ENCODE peak calls at places on chromosomes 1 and 21, in seven cellular contexts. Y, W, K, B, N, C and J are unnamed samples. For H3K9me3, the result is how much of the 10 kb centered on the place peaks cover.

GRCh38 chr1:213693864-213694263 is 293.9 kb upstream of the PROX1 start:
- DNase-seq in Y (no peak), W (no peak), K (no peak), B (no peak), N (no peak), C (no peak), J (no peak)

GRCh38 chr1:30762152-30762930 is 4.8 kb upstream of the LAPTM5 start:
- DNase-seq in Y (peak), W (no peak), K (no peak), B (no peak), N (no peak), C (no peak), J (no peak)

GRCh38 chr1:32773764-32774463 is 43.2 kb downstream of the YARS1 start:
- DNase-seq in Y (no peak), W (no peak), K (no peak), B (no peak), N (no peak), C (no peak), J (no peak)

GRCh38 chr1:114510235-114511047 is 562 bp downstream of the TRIM33 start:
- DNase-seq in Y (no peak), W (peak), K (no peak), B (peak), N (peak), C (no peak), J (peak)

GRCh38 chr1:41241748-41242644 is at the start of gene SCMH1:
- DNase-seq in Y (peak), W (peak), K (no peak), B (no peak), N (peak), C (no peak), J (peak)

GRCh38 chr1:212256404-212256803 is 28.8 kb upstream of the PPP2R5A start:
- DNase-seq in Y (peak), W (no peak), K (no peak), B (no peak), N (no peak), C (no peak), J (no peak)

GRCh38 chr21:45299864-45300785 is 12.4 kb upstream of the POFUT2 start:
- DNase-seq in Y (peak), W (no peak), K (no peak), B (no peak), N (no peak), C (no peak), J (no peak)

GRCh38 chr1:114716304-114717158 is at the start of gene NRAS:
- DNase-seq in Y (peak), W (peak), K (peak), B (peak), N (peak), C (peak), J (peak)

GRCh38 chr1:103156966-103157365 is 48.6 kb upstream of the COL11A1 start:
- DNase-seq in Y (no peak), W (no peak), K (no peak), B (no peak), N (no peak), C (no peak), J (no peak)

GRCh38 chr1:203453016-203453415 is 22.6 kb upstream of the PRELP start:
- DNase-seq in Y (peak), W (no peak), K (no peak), B (no peak), N (no peak), C (no peak), J (no peak)

GRCh38 chr1:202034683-202035462 is 24.5 kb downstream of the ELF3 start:
- DNase-seq in Y (no peak), W (peak), K (no peak), B (peak), N (peak), C (peak), J (no peak)

GRCh38 chr1:222732216-222733159 is 4.5 kb upstream of the FAM177B start:
- DNase-seq in Y (no peak), W (no peak), K (no peak), B (no peak), N (no peak), C (no peak), J (no peak)

GRCh38 chr1:175188936-175189335 is 3.6 kb downstream of the KIAA0040 start:
- DNase-seq in Y (peak), W (peak), K (no peak), B (no peak), N (no peak), C (no peak), J (no peak)

GRCh38 chr1:36366091-36366661 is 19.5 kb downstream of the STK40 start:
- DNase-seq in Y (peak), W (no peak), K (no peak), B (no peak), N (no peak), C (no peak), J (no peak)

GRCh38 chr1:182674346-182675246 is 9.8 kb downstream of the RGS8 start:
- DNase-seq in Y (no peak), W (no peak), K (no peak), B (no peak), N (no peak), C (no peak), J (no peak)

GRCh38 chr1:91764471-91765115 is 121.4 kb downstream of the TGFBR3 start:
- DNase-seq in Y (no peak), W (no peak), K (no peak), B (no peak), N (no peak), C (no peak), J (no peak)

GRCh38 chr1:230735447-230735846 is 11.7 kb upstream of the CAPN9 start:
- DNase-seq in Y (no peak), W (peak), K (no peak), B (no peak), N (peak), C (no peak), J (no peak)

GRCh38 chr21:36092676-36093075 is 22.9 kb downstream of the CBR1 start:
- DNase-seq in Y (no peak), W (no peak), K (no peak), B (no peak), N (no peak), C (no peak), J (no peak)

GRCh38 chr1:232682248-232682647 is 52.3 kb upstream of the SIPA1L2 start:
- DNase-seq in Y (no peak), W (peak), K (no peak), B (no peak), N (peak), C (no peak), J (no peak)

GRCh38 chr1:58627221-58627620 is 50.2 kb upstream of the TACSTD2 start:
- DNase-seq in Y (no peak), W (no peak), K (no peak), B (no peak), N (no peak), C (no peak), J (no peak)

GRCh38 chr1:39195166-39196111 is 9.1 kb upstream of the MACF1 start:
- DNase-seq in Y (no peak), W (no peak), K (no peak), B (no peak), N (no peak), C (no peak), J (no peak)

GRCh38 chr1:37038079-37038702 is 3.9 kb upstream of the GRIK3 start:
- DNase-seq in Y (no peak), W (no peak), K (no peak), B (peak), N (no peak), C (no peak), J (no peak)

GRCh38 chr21:33325222-33326067 is 675 bp downstream of the IFNAR1 start:
- DNase-seq in Y (peak), W (peak), K (no peak), B (peak), N (peak), C (no peak), J (peak)

GRCh38 chr1:98374098-98374497 is 287.4 kb upstream of the SNX7 start:
- DNase-seq in Y (no peak), W (no peak), K (no peak), B (no peak), N (no peak), C (no peak), J (no peak)

GRCh38 chr1:83910461-83910860 is 88.5 kb downstream of the TTLL7 start:
- DNase-seq in Y (no peak), W (no peak), K (no peak), B (no peak), N (no peak), C (no peak), J (no peak)

GRCh38 chr1:12063141-12064072 is at the start of gene TNFRSF8:
- DNase-seq in Y (no peak), W (no peak), K (no peak), B (no peak), N (no peak), C (no peak), J (no peak)

GRCh38 chr1:213277036-213277435 is 226.0 kb downstream of the RPS6KC1 start:
- DNase-seq in Y (no peak), W (no peak), K (no peak), B (no peak), N (no peak), C (no peak), J (peak)

GRCh38 chr1:1610796-1611597 is 4.3 kb upstream of the MIB2 start:
- DNase-seq in Y (no peak), W (no peak), K (no peak), B (no peak), N (no peak), C (no peak), J (no peak)

GRCh38 chr1:42192106-42192505 is 27.6 kb upstream of the GUCA2A start:
- DNase-seq in Y (no peak), W (no peak), K (no peak), B (no peak), N (no peak), C (no peak), J (no peak)

GRCh38 chr1:36161656-36162531 is 5.9 kb downstream of the MAP7D1 start:
- DNase-seq in Y (peak), W (peak), K (no peak), B (no peak), N (peak), C (no peak), J (peak)

GRCh38 chr1:201736707-201737320 is 92.1 kb upstream of the IPO9 start:
- DNase-seq in Y (no peak), W (no peak), K (no peak), B (no peak), N (no peak), C (no peak), J (no peak)

GRCh38 chr21:14957836-14958235 is 107.0 kb downstream of the NRIP1 start:
- DNase-seq in Y (no peak), W (no peak), K (no peak), B (no peak), N (no peak), C (no peak), J (no peak)

GRCh38 chr1:11570821-11571220 is 83.4 kb downstream of the FBXO2 start:
- DNase-seq in Y (peak), W (no peak), K (no peak), B (no peak), N (no peak), C (no peak), J (no peak)

GRCh38 chr1:168179411-168180147 is 817 bp downstream of the TIPRL start:
- DNase-seq in Y (no peak), W (no peak), K (no peak), B (no peak), N (no peak), C (no peak), J (no peak)

GRCh38 chr1:89685461-89685860 is 52.5 kb downstream of the LRRC8C start:
- DNase-seq in Y (no peak), W (no peak), K (no peak), B (no peak), N (no peak), C (no peak), J (no peak)

GRCh38 chr1:14390816-14391215 is 207.7 kb upstream of the KAZN start:
- DNase-seq in Y (no peak), W (no peak), K (no peak), B (no peak), N (no peak), C (no peak), J (no peak)

GRCh38 chr1:30330644-30331043 is 392.7 kb downstream of the MATN1 start:
- DNase-seq in Y (no peak), W (no peak), K (no peak), B (no peak), N (no peak), C (no peak), J (no peak)

GRCh38 chr1:52727956-52728656 is 1.9 kb downstream of the ZYG11B start:
- DNase-seq in Y (no peak), W (no peak), K (no peak), B (no peak), N (no peak), C (no peak), J (no peak)

GRCh38 chr1:43587594-43587993 is 56.9 kb downstream of the PTPRF start:
- DNase-seq in Y (no peak), W (no peak), K (no peak), B (no peak), N (no peak), C (no peak), J (no peak)

DNA sequence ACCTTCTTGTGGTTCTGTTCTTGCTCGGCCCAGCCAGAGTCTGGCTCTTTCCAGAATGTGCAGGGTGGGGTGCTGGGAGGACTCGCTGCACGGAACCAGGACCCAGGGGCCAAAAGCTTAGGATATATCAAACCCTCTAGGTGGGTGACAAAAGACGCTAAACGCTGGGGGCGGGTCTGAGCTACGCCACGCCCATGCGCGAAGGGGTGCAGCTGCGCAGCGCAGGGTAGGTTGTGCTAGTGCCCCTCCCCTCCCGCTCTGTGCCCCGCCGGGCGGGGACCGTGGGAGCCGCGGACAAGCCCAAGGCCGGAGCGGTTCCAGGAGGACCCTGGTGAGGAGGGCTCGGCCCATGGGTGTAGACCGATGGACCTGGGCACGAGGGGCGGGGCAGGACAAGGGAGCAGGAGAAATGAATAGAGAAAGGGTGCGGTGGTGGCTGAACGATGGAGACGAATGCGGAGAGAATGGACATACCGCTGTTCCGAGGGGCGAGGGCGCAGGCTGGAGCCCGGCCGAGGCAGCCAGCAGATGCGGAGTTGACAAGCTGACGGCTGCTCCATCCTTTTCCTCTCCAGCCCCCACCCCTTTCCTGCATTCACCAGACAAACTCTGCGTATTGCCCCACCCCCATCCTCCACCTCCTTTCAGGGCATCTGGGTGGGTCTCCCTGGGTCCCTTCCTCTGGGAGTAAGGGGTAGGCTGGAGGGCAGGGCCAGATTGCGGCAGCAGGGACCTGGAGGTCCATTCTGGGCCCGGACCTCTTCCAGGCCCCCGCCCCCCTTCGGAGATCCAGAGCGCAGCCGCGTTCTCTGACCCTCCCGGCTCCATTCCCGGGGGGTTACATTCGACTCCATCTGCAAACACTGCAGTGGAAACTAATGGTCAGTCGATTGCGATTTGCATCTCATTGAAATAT is at the start of gene RUSC1:
- DNase-seq in Y (peak), W (peak), K (no peak), B (peak), N (peak), C (no peak), J (peak)
- TF ChIP-seq POLR2AphosphoS5 in Y (peak), W (peak), K (peak), B (no peak), N (peak), C (peak), J (peak)

DNA sequence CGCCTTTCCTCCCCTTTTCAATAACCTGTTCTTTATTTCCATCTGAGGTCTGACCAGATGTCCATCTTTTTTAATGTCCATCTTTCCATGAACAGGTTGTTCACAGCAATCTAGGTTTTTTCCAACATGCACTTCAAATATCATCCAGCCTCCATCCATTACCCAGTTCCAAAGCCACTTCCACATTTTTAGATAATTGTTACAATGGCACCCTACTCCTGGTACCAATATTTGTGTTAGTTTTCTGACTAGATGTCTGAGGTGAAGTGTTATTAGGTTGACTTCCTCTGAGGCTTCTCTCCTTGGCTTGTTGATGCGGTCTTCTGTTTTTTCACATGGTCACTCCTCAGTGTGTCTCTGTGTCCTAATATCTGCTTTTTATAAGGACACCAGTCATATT is 89.4 kb downstream of the OBSCN start:
- DNase-seq in Y (no peak), W (no peak), K (no peak), B (no peak), N (no peak), C (no peak), J (no peak)
- H3K9me3 ChIP-seq in Y (under half), W (under half), K (under half), B (under half), N (under half), C (under half), J (under half)

GRCh38 chr1:162676087-162676486 is 43.8 kb downstream of the DDR2 start:
- DNase-seq in Y (no peak), W (no peak), K (no peak), B (no peak), N (no peak), C (no peak), J (peak)
- TF ChIP-seq POLR2AphosphoS5 in Y (no peak), W (peak), K (no peak), B (no peak), N (peak), C (peak), J (no peak)

DNA sequence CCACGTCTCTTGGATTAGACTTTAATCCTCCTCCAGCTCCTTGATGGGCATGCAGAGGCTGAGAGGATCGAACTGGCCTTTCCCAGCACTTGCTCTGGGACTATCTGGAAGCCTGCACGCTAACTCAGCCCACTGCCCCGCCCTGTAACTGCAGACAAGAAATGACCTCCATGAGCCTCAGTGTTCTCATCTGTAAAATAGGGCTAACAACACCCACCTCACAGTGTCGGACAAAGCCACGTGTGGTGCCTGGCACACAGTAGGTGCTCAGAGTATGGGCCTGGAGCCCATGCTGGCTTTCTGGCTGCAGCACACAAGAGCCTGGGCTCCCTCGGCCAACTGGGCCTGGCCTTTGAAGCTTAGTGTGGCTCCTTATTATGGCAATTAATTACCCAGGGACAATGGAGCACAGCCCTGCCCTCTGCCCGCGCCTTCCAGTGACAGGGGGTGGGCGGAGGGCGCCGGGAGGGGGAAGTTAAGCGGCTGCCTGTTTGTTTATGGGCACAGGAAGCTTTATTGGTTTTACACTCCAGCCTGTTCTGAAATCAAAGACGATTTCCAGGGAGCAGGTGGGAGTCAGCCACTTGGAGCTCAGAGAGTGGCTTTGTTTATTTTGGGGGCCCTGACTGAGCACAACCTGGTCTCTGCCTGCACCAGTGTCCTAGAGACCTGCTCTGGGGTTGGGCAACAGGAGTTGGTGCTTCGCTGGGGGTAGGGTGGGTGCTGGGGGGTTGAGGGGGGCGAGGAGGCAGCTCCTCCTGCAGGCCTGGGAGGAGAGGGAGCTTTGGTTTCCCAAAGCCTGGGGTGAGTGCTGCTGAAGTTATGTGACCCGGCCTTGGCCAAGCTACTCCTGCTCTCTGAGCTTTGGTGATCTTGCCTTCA is 31.0 kb downstream of the PAX7 start:
- DNase-seq in Y (no peak), W (no peak), K (no peak), B (no peak), N (no peak), C (no peak), J (no peak)
- H3K9me3 ChIP-seq in Y (under half), W (under half), K (under half), B (under half), N (under half), C (under half), J (under half)

GRCh38 chr21:31406510-31406909 is 62.4 kb upstream of the TIAM1 start:
- DNase-seq in Y (no peak), W (no peak), K (no peak), B (no peak), N (no peak), C (no peak), J (no peak)
- TF ChIP-seq POLR2AphosphoS5 in Y (no peak), W (no peak), K (no peak), B (no peak), N (no peak), C (no peak), J (no peak)

GRCh38 chr21:40015818-40016217 is 148.6 kb downstream of the PCP4 start:
- DNase-seq in Y (peak), W (no peak), K (no peak), B (no peak), N (no peak), C (no peak), J (no peak)

GRCh38 chr21:40016234-40016633 is 149.0 kb downstream of the PCP4 start:
- DNase-seq in Y (no peak), W (no peak), K (no peak), B (no peak), N (no peak), C (no peak), J (no peak)

GRCh38 chr21:40016667-40017066 is 149.4 kb downstream of the PCP4 start:
- DNase-seq in Y (peak), W (no peak), K (no peak), B (no peak), N (no peak), C (no peak), J (no peak)

GRCh38 chr21:40020651-40021050 is 153.4 kb downstream of the PCP4 start:
- DNase-seq in Y (no peak), W (no peak), K (no peak), B (no peak), N (no peak), C (no peak), J (no peak)

DNA sequence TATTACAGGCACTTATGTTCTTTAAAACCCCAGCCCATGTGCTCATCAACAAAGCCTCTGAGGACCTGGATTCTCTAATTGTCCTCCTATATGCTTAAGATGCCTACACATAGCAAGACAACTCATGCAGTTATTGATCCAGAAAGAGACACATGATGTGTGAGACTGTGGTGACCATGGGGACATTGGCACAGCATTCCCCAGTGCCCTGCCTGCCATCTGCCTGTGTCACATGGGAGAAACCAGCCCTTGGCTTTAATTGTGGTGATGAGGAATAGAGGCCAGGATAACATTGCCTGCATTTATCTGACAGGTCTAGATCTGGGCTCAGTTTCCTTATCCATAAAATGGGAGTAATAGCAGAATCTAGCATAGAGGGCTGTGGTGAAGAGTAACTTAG is 151.8 kb downstream of the PCP4 start:
- DNase-seq in Y (no peak), W (no peak), K (no peak), B (no peak), N (no peak), C (no peak), J (no peak)
- H3K9me3 ChIP-seq in Y (under half), W (under half), K (under half), B (under half), N (under half), C (under half), J (under half)